ENCODE peak calls at places on chromosomes 16 and 17, in nine cellular contexts. X is mammary epithelial cell; G is fibroblast of lung; U is IMR-90; T is GM23338; M is heart right ventricle; J is CD4-positive, CD25-positive, alpha-beta regulatory T cell; Q is heart left ventricle; Y is aorta. D is an unnamed sample. For H3K27me3 and H3K36me3, the result is how much of the 10 kb centered on the place peaks cover.

GRCh38 chr16:88424536-88425230 is 28.4 kb upstream of the ZFPM1 start:
- DNase-seq in X (peak), G (peak), U (no peak), T (no peak), M (no peak), J (no peak), Q (no peak), Y (peak), D (no peak)

GRCh38 chr17:9062399-9062902 is 41.1 kb downstream of the NTN1 start:
- DNase-seq in X (no peak), G (no peak), U (no peak), T (peak), M (no peak), J (no peak), Q (no peak), Y (no peak), D (no peak)

GRCh38 chr17:39920218-39921210 is 2.1 kb upstream of the GSDMB start:
- DNase-seq in X (no peak), G (no peak), U (no peak), T (peak), M (no peak), J (no peak), Q (no peak), Y (peak), D (no peak)

GRCh38 chr16:86590501-86591144 is 12.3 kb downstream of the FOXL1 start:
- DNase-seq in X (peak), G (peak), U (peak), T (no peak), M (no peak), J (no peak), Q (no peak), Y (no peak), D (peak)

GRCh38 chr16:69567031-69567680 is 1.4 kb downstream of the NFAT5 start:
- DNase-seq in X (peak), G (no peak), U (peak), T (no peak), M (no peak), J (no peak), Q (no peak), Y (no peak), D (peak)

GRCh38 chr16:31487720-31488629 is 5.1 kb downstream of the SLC5A2 start:
- DNase-seq in X (peak), G (peak), U (peak), T (peak), M (no peak), J (peak), Q (no peak), Y (peak), D (peak)

GRCh38 chr17:29758255-29758654 is 135.5 kb upstream of the CORO6 start:
- DNase-seq in X (no peak), G (no peak), U (no peak), T (no peak), M (no peak), J (no peak), Q (no peak), Y (no peak), D (no peak)

GRCh38 chr16:77398495-77398894 is 36.3 kb downstream of the ADAMTS18 start:
- DNase-seq in X (no peak), G (no peak), U (no peak), T (no peak), M (no peak), J (no peak), Q (no peak), Y (no peak), D (no peak)

GRCh38 chr17:37177234-37177633 is 198.6 kb upstream of the C17orf78 start:
- DNase-seq in X (peak), G (peak), U (no peak), T (no peak), M (no peak), J (no peak), Q (no peak), Y (no peak), D (no peak)

GRCh38 chr16:67115649-67116048 is 5.9 kb downstream of the PHAF1 start:
- DNase-seq in X (peak), G (peak), U (peak), T (no peak), M (no peak), J (no peak), Q (no peak), Y (no peak), D (peak)

GRCh38 chr17:27390540-27390939 is 65.7 kb upstream of the KSR1 start:
- DNase-seq in X (no peak), G (no peak), U (no peak), T (no peak), M (no peak), J (no peak), Q (no peak), Y (no peak), D (no peak)

GRCh38 chr17:76686538-76687277 is 24.1 kb downstream of the MXRA7 start:
- DNase-seq in X (no peak), G (no peak), U (no peak), T (no peak), M (no peak), J (no peak), Q (no peak), Y (no peak), D (no peak)
- H3K4me3 ChIP-seq in X (no peak), G (no peak), U (no peak), T (no peak), M (no peak), J (no peak), Q (no peak), Y (no peak), D (no peak)

GRCh38 chr17:34556951-34557350 is 22.4 kb upstream of the TMEM132E start:
- DNase-seq in X (no peak), G (no peak), U (no peak), T (no peak), M (no peak), J (no peak), Q (no peak), Y (no peak), D (no peak)
- H3K27me3 ChIP-seq in X (under half), G (under half), U (under half), T (under half), M (under half), J (under half), Q (under half), Y (under half), D (under half)

GRCh38 chr17:57136355-57136754 is 51.3 kb downstream of the AKAP1 start:
- DNase-seq in X (no peak), G (no peak), U (no peak), T (peak), M (no peak), J (no peak), Q (no peak), Y (no peak), D (no peak)

GRCh38 chr17:57135026-57135747 is 50.1 kb downstream of the AKAP1 start:
- DNase-seq in X (no peak), G (no peak), U (no peak), T (no peak), M (no peak), J (no peak), Q (no peak), Y (no peak), D (no peak)

GRCh38 chr17:57132663-57133062 is 47.6 kb downstream of the AKAP1 start:
- DNase-seq in X (no peak), G (no peak), U (no peak), T (peak), M (no peak), J (no peak), Q (no peak), Y (no peak), D (no peak)

GRCh38 chr17:57138030-57138911 is 53.2 kb downstream of the AKAP1 start:
- DNase-seq in X (no peak), G (no peak), U (no peak), T (no peak), M (no peak), J (no peak), Q (no peak), Y (no peak), D (no peak)

DNA sequence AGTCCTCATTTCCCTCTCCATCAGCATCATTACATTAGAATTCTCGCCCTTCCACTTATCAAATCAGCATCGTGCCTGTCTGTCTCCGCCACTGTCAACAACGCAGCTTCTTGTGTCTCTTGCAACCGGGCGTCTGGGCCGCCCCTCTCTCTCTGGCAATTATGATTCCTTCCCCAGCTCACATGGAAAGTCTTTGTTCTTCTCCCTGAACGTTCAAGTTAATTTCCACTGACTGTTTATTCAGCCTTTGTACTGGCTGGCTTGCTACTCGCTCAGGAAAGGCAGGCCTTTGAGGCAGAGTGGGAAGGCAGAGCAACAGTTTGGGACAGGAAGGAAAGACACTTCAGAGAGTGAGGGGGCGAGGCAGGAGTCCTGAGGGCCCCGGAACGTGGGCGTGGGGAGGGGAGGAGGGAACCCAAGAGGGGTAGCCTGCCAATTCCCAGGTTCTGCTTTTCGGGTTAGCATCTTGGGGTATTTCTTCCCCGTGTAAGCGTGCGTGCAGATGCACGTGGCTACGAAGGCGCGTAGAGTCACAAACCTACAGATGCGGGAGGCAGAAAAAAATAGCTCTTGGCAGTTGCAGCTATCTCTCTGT is 50.8 kb downstream of the AKAP1 start:
- DNase-seq in X (no peak), G (no peak), U (no peak), T (no peak), M (no peak), J (no peak), Q (peak), Y (no peak), D (no peak)
- H3K36me3 ChIP-seq in X (under half), G (under half), U (under half), T (under half), M (under half), J (under half), Q (under half), Y (under half), D (under half)

GRCh38 chr17:76004750-76005262 is 4.2 kb downstream of the CDK3 start:
- DNase-seq in X (no peak), G (no peak), U (peak), T (no peak), M (no peak), J (no peak), Q (no peak), Y (no peak), D (peak)
- H3K4me3 ChIP-seq in X (no peak), G (no peak), U (no peak), T (no peak), M (no peak), J (no peak), Q (no peak), Y (no peak), D (no peak)

DNA sequence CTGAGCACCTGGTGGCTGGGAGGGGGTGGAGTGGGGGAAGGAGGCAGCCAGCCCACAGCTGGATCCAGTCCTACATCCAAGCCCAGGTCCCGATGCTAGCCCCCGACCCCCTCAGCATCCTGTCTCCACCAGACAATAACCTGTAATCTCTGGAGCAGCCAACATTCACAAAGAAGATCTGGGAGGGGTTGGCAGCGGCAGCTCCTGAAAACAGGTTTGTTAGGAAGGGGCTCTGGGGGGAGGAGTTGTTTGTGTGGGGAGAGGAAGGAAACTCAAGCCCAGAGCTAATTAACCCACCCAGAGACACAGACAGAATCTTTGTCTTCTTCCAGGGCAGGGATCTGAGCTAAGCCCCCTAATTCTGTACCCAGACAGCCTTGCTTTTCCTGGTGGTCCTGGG is 4.6 kb upstream of the C17orf113 start:
- DNase-seq in X (no peak), G (no peak), U (no peak), T (no peak), M (no peak), J (no peak), Q (no peak), Y (no peak), D (no peak)
- H3K27me3 ChIP-seq in X (under half), G (under half), U (half or more), T (under half), M (under half), J (under half), Q (under half), Y (under half), D (under half)

GRCh38 chr17:2414665-2415064 is 13.8 kb upstream of the MNT start:
- DNase-seq in X (no peak), G (no peak), U (no peak), T (no peak), M (no peak), J (no peak), Q (no peak), Y (no peak), D (no peak)
- H3K36me3 ChIP-seq in X (under half), G (under half), U (under half), T (under half), M (under half), J (under half), Q (under half), Y (under half), D (under half)

D was measured in MG63.